ENCODE peak calls at places on chromosomes 5 and 9, in four cellular contexts. N, A, G and T are unnamed samples.

GRCh38 chr9:128946945-128947422 is 419 bp downstream of the DOLK start:
- DNase-seq in N (no peak), A (peak), G (peak), T (no peak)

GRCh38 chr5:172048539-172049101 is 42.2 kb upstream of the FBXW11 start:
- DNase-seq in N (no peak), A (no peak), G (peak), T (no peak)

GRCh38 chr9:121169094-121169601 is 32.5 kb downstream of the RAB14 start:
- DNase-seq in N (no peak), A (peak), G (peak), T (no peak)

GRCh38 chr5:125611541-125611940 is 811.7 kb upstream of the GRAMD2B start:
- DNase-seq in N (no peak), A (no peak), G (no peak), T (no peak)

GRCh38 chr5:50576686-50577256 is 89.7 kb upstream of the PARP8 start:
- DNase-seq in N (no peak), A (no peak), G (no peak), T (no peak)

GRCh38 chr5:89105171-89105695 is 222.2 kb upstream of the MEF2C start:
- DNase-seq in N (no peak), A (no peak), G (no peak), T (no peak)

GRCh38 chr5:151811593-151812321 is 40.0 kb downstream of the G3BP1 start:
- DNase-seq in N (no peak), A (no peak), G (peak), T (no peak)

GRCh38 chr9:133125706-133126696 is 5.0 kb upstream of the RALGDS start:
- DNase-seq in N (no peak), A (no peak), G (peak), T (no peak)

GRCh38 chr9:81755721-81756120 is 66.4 kb upstream of the TLE1 start:
- DNase-seq in N (no peak), A (no peak), G (no peak), T (no peak)

GRCh38 chr5:77230727-77231469 is 20.4 kb downstream of the PDE8B start:
- DNase-seq in N (no peak), A (peak), G (peak), T (no peak)

GRCh38 chr9:136084191-136084944 is 10.7 kb downstream of the NACC2 start:
- DNase-seq in N (no peak), A (no peak), G (no peak), T (no peak)

GRCh38 chr9:113929634-113930092 is 53.6 kb downstream of the ZNF618 start:
- DNase-seq in N (no peak), A (no peak), G (peak), T (peak)

GRCh38 chr5:173025651-173026050 is 30.5 kb upstream of the CREBRF start:
- DNase-seq in N (no peak), A (no peak), G (no peak), T (no peak)